ENCODE peak calls at places on chromosomes 11 and 22, in five cellular contexts. X, S, N, W and K are unnamed samples.

GRCh38 chr11:32434387-32435151 is 770 bp downstream of the WT1 start:
- DNase-seq in X (no peak), S (no peak), N (peak; percentile 82), W (no peak), K (no peak)

GRCh38 chr22:44444341-44445306 is 53.4 kb downstream of the RTL6 start:
- DNase-seq in X (no peak), S (no peak), N (peak; percentile 90), W (no peak), K (peak; percentile 5)

GRCh38 chr22:27460596-27461347 is 340.8 kb downstream of the MN1 start:
- DNase-seq in X (no peak), S (no peak), N (no peak), W (peak; percentile 51), K (no peak)

GRCh38 chr11:74710291-74710938 is 20.8 kb downstream of the CHRDL2 start:
- DNase-seq in X (no peak), S (no peak), N (peak; percentile 47), W (no peak), K (peak; percentile 63)

GRCh38 chr22:49377306-49377705 is 450.4 kb downstream of the BRD1 start:
- DNase-seq in X (no peak), S (peak; percentile 4), N (no peak), W (peak; percentile 3), K (no peak)

GRCh38 chr11:36793542-36793926 is 195.5 kb upstream of the RAG2 start:
- DNase-seq in X (no peak), S (no peak), N (peak; percentile 41), W (no peak), K (no peak)

GRCh38 chr11:8338138-8338537 is 74.5 kb upstream of the LMO1 start:
- DNase-seq in X (no peak), S (no peak), N (peak; percentile 95), W (no peak), K (peak; percentile 54)

GRCh38 chr11:123193742-123194141 is 1.3 kb downstream of the CLMP start:
- DNase-seq in X (no peak), S (no peak), N (no peak), W (no peak), K (peak; percentile 33)

GRCh38 chr22:30116362-30117117 is 36.3 kb downstream of the HORMAD2 start:
- DNase-seq in X (peak; percentile 76), S (no peak), N (no peak), W (no peak), K (peak; percentile 67)

GRCh38 chr22:20581503-20582170 is 74.2 kb downstream of the MED15 start:
- DNase-seq in X (no peak), S (no peak), N (peak; percentile 66), W (no peak), K (no peak)

GRCh38 chr22:31618057-31618456 is 44.0 kb downstream of the PISD start:
- DNase-seq in X (no peak), S (no peak), N (peak; percentile 51), W (no peak), K (no peak)

GRCh38 chr11:118622376-118623290 is 15.2 kb downstream of the PHLDB1 start:
- DNase-seq in X (peak; percentile 95), S (peak; percentile 72), N (no peak), W (peak; percentile 67), K (peak; percentile 70)

GRCh38 chr11:27291302-27291889 is 71.6 kb downstream of the CCDC34 start:
- DNase-seq in X (peak; percentile 62), S (no peak), N (no peak), W (no peak), K (peak; percentile 13)

GRCh38 chr11:34219862-34220490 is 114.5 kb downstream of the NAT10 start:
- DNase-seq in X (no peak), S (no peak), N (no peak), W (no peak), K (no peak)

GRCh38 chr22:47596176-47596690 is 833.8 kb downstream of the TBC1D22A start:
- DNase-seq in X (no peak), S (no peak), N (no peak), W (no peak), K (no peak)

DNA sequence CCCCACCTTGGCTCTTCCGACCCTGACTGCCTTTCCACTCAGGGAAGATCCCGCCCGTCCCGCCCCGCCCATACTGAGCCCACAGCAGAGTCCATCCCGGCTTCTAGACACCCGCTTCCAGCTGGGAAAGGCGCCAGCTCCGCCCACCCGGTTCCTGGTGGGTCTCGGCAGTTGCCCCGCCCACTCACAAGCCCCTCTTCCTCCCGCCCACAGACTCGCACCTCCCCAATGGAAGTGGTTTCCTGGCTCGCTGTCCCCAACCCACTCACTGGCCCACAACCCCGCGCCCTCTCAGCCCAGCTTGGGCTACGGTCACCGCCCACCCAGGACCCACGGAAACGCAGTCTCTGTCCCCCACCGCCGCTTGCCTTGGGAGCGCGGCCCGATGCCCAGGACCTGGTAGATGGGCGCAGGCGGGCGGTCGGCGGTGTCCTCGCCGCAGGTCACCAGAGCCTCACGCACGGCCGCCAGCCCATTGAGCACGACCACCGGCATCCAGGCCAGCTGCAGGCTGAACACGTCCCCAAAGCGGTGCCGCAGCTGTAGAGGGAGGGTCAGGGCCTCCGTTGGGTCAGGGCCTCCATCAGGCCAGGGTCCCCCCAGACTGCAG is 22.2 kb upstream of the CYP2D6 start:
- DNase-seq in X (no peak), S (no peak), N (peak; percentile 75), W (no peak), K (no peak)
- H3K4me3 ChIP-seq in X (no peak overlapping the region), S (no peak overlapping the region), N (no peak overlapping the region), W (no peak overlapping the region), K (no peak overlapping the region)

GRCh38 chr11:64872790-64873488 is 5.5 kb downstream of the EHD1 start:
- DNase-seq in X (no peak), S (no peak), N (no peak), W (no peak), K (no peak)
- H3K4me3 ChIP-seq in X (no peak overlapping the region), S (no peak overlapping the region), N (no peak overlapping the region), W (no peak overlapping the region), K (no peak overlapping the region)

GRCh38 chr22:42437488-42438292 is 5.5 kb upstream of the NFAM1 start:
- DNase-seq in X (peak; percentile 52), S (peak; percentile 82), N (peak; percentile 94), W (peak; percentile 56), K (peak; percentile 38)

GRCh38 chr22:42438293-42438650 is 6.1 kb upstream of the NFAM1 start:
- DNase-seq in X (no peak), S (no peak), N (peak; percentile 86), W (no peak), K (no peak)

GRCh38 chr22:42440728-42441127 is 8.5 kb upstream of the NFAM1 start:
- DNase-seq in X (no peak), S (no peak), N (peak; percentile 72), W (no peak), K (no peak)

GRCh38 chr22:42439021-42439420 is 6.8 kb upstream of the NFAM1 start:
- DNase-seq in X (no peak), S (no peak), N (no peak), W (no peak), K (no peak)

DNA sequence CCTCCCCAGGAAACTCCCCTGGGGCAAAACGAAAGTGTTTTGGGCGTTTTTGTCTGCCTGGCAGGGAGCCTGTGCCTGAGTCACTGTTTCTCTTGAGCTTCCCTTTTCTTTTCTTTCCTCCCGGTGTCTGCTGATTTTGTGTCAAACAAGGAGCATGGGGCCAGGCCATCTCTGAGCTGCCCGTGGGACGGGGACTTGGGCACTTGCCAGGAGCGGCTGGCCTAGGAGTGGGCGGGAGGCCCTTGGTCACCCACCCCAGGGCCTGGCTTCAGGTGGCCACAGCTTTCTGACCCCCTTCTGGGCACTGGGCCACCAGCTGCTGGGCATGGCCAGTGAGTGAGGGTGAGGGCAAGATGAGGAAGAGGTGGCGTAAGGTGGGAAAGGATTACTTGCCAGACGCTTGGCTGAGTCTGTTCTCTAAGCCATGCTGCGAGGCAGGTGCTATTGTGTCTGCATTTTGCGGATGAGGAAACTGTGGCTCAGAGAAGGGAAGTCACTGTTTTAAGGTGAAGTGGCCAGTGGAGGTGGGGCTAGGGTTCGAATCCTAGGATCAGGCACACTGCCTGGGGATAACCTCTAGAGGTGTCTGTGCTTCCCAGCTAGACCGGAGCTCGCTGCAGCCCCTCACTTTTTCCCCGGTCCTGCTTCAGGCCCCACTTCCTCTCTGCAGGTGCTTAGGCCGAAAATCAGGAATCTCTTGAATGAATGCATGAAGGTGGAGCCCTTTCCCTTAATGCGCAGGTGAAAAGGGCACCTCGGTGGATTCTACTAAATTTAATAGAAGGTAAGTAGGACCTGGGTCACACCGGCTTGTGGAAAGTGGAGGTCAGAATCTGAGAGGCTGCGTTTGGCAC is 7.8 kb upstream of the NFAM1 start:
- DNase-seq in X (peak; percentile 38), S (no peak), N (peak; percentile 60), W (no peak), K (peak; percentile 50)
- H3K4me3 ChIP-seq in X (no peak overlapping the region), S (no peak overlapping the region), N (no peak overlapping the region), W (no peak overlapping the region), K (peak overlapping the region; percentile 29)

GRCh38 chr11:48012051-48012391 is 31.7 kb downstream of the PTPRJ start:
- DNase-seq in X (no peak), S (no peak), N (no peak), W (no peak), K (no peak)

GRCh38 chr11:48017105-48017874 is 36.9 kb downstream of the PTPRJ start:
- DNase-seq in X (no peak), S (no peak), N (no peak), W (no peak), K (no peak)

GRCh38 chr11:48011125-48012050 is 31.0 kb downstream of the PTPRJ start:
- DNase-seq in X (no peak), S (no peak), N (no peak), W (no peak), K (no peak)

GRCh38 chr11:48014917-48015316 is 34.6 kb downstream of the PTPRJ start:
- DNase-seq in X (no peak), S (no peak), N (no peak), W (no peak), K (no peak)

DNA sequence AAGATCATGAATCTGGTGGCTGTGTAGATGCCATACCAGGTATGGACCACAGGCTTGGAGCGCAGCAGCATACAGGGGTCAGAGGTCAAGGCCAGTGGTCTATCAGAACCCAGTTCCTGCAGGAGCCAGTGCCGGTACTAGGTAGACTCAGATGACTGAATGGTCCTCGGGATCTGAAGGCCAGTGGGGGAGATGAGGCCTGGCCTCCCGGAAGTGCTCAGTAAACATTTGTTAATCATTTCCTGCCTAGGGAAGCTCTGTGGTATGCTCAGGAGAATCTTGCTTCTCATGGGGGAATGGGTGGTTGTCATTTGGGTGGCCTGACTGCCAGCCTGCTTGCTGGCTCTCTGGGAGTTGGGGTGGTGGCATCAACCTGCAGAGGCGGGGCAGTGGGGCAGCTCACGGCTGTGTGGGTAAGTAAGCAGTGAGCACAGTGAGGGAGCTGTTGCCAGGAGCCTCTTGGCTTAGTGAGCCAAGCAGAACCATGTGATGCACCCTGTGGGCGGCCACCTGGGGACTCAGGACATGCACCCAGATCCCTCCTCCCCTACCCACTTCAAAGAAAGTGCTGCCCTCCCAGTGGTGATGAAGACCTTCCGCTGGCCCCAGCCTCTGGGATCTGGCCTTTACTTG is 33.0 kb downstream of the PTPRJ start:
- DNase-seq in X (no peak), S (peak; percentile 46), N (no peak), W (no peak), K (peak; percentile 50)
- H3K4me3 ChIP-seq in X (no peak overlapping the region), S (no peak overlapping the region), N (no peak overlapping the region), W (no peak overlapping the region), K (no peak overlapping the region)